ENCODE peak calls at places on chromosome 7, in four cellular contexts. One of them, this sample, is unnamed.

GRCh38 chr7:96308253-96308949 is 13.5 kb downstream of the SLC25A13 start:
- DNase-seq in GM23338: peak
- DNase-seq in brain microvascular endothelial cell: no peak
- DNase-seq in IMR-90: no peak
- DNase-seq in this sample: no peak

GRCh38 chr7:156560696-156561210 is 79.8 kb upstream of the RNF32 start:
- DNase-seq in GM23338: no peak
- DNase-seq in brain microvascular endothelial cell: no peak
- DNase-seq in IMR-90: no peak
- DNase-seq in this sample: no peak

GRCh38 chr7:148637094-148637493 is 46.5 kb downstream of the C7orf33 start:
- DNase-seq in GM23338: no peak
- DNase-seq in brain microvascular endothelial cell: no peak
- DNase-seq in IMR-90: no peak
- DNase-seq in this sample: no peak

GRCh38 chr7:132234751-132235150 is 341.5 kb downstream of the PLXNA4 start:
- DNase-seq in GM23338: no peak
- DNase-seq in brain microvascular endothelial cell: no peak
- DNase-seq in IMR-90: no peak
- DNase-seq in this sample: no peak

GRCh38 chr7:325051-325798 is 35.3 kb downstream of the FOXL3 start:
- DNase-seq in GM23338: no peak
- DNase-seq in brain microvascular endothelial cell: no peak
- DNase-seq in IMR-90: no peak
- DNase-seq in this sample: no peak

GRCh38 chr7:106306256-106306655 is 21.5 kb upstream of the NAMPT start:
- DNase-seq in GM23338: no peak
- DNase-seq in brain microvascular endothelial cell: no peak
- DNase-seq in IMR-90: no peak
- DNase-seq in this sample: no peak

GRCh38 chr7:107582906-107583305 is 2.9 kb downstream of the BCAP29 start:
- DNase-seq in GM23338: no peak
- DNase-seq in brain microvascular endothelial cell: no peak
- DNase-seq in IMR-90: no peak
- DNase-seq in this sample: no peak

GRCh38 chr7:28020302-28020940 is 160.2 kb downstream of the JAZF1 start:
- DNase-seq in GM23338: peak
- DNase-seq in brain microvascular endothelial cell: peak
- DNase-seq in IMR-90: peak
- DNase-seq in this sample: peak

GRCh38 chr7:93016085-93016471 is 101.7 kb downstream of the SAMD9 start:
- DNase-seq in GM23338: no peak
- DNase-seq in brain microvascular endothelial cell: no peak
- DNase-seq in IMR-90: peak
- DNase-seq in this sample: no peak

GRCh38 chr7:137475966-137476365 is 132.4 kb upstream of the PTN start:
- DNase-seq in GM23338: no peak
- DNase-seq in brain microvascular endothelial cell: no peak
- DNase-seq in IMR-90: no peak
- DNase-seq in this sample: peak

GRCh38 chr7:43689115-43689514 is 40.2 kb downstream of the COA1 start:
- DNase-seq in GM23338: no peak
- DNase-seq in brain microvascular endothelial cell: no peak
- DNase-seq in IMR-90: no peak
- DNase-seq in this sample: no peak

GRCh38 chr7:107842213-107842612 is 39.2 kb upstream of the SLC26A3 start:
- DNase-seq in GM23338: no peak
- DNase-seq in brain microvascular endothelial cell: no peak
- DNase-seq in IMR-90: no peak
- DNase-seq in this sample: no peak

GRCh38 chr7:123367508-123368122 is 166.8 kb downstream of the IQUB start:
- DNase-seq in GM23338: peak
- DNase-seq in brain microvascular endothelial cell: peak
- DNase-seq in IMR-90: no peak
- DNase-seq in this sample: peak

GRCh38 chr7:123041085-123041484 is 45.6 kb upstream of the TAS2R16 start:
- DNase-seq in GM23338: no peak
- DNase-seq in brain microvascular endothelial cell: peak
- DNase-seq in IMR-90: no peak
- DNase-seq in this sample: no peak

GRCh38 chr7:118580743-118581382 is 356.4 kb downstream of the ANKRD7 start:
- DNase-seq in GM23338: no peak
- DNase-seq in brain microvascular endothelial cell: no peak
- DNase-seq in IMR-90: no peak
- DNase-seq in this sample: no peak

GRCh38 chr7:31027161-31027965 is 24.7 kb upstream of the ADCYAP1R1 start:
- DNase-seq in GM23338: peak
- DNase-seq in brain microvascular endothelial cell: no peak
- DNase-seq in IMR-90: no peak
- DNase-seq in this sample: no peak

GRCh38 chr7:138625084-138625848 is 75.9 kb downstream of the SVOPL start:
- DNase-seq in GM23338: peak
- DNase-seq in brain microvascular endothelial cell: no peak
- DNase-seq in IMR-90: no peak
- DNase-seq in this sample: no peak

GRCh38 chr7:104848386-104848990 is 165.5 kb upstream of the KMT2E start:
- DNase-seq in GM23338: peak
- DNase-seq in brain microvascular endothelial cell: peak
- DNase-seq in IMR-90: peak
- DNase-seq in this sample: peak

GRCh38 chr7:141263508-141263907 is 189.6 kb downstream of the TMEM178B start:
- DNase-seq in GM23338: no peak
- DNase-seq in brain microvascular endothelial cell: no peak
- DNase-seq in IMR-90: no peak
- DNase-seq in this sample: no peak

GRCh38 chr7:90955641-90956207 is 308.5 kb upstream of the FZD1 start:
- DNase-seq in GM23338: peak
- DNase-seq in brain microvascular endothelial cell: no peak
- DNase-seq in IMR-90: no peak
- DNase-seq in this sample: no peak

GRCh38 chr7:25216837-25217236 is 11.4 kb downstream of the NPVF start:
- DNase-seq in GM23338: peak
- DNase-seq in brain microvascular endothelial cell: no peak
- DNase-seq in IMR-90: peak
- DNase-seq in this sample: peak
- TF ChIP-seq CTCF in GM23338: peak
- TF ChIP-seq CTCF in brain microvascular endothelial cell: peak
- TF ChIP-seq CTCF in IMR-90: peak
- TF ChIP-seq CTCF in this sample: peak

GRCh38 chr7:37557810-37558209 is 109.1 kb upstream of the ELMO1 start:
- DNase-seq in GM23338: no peak
- DNase-seq in brain microvascular endothelial cell: no peak
- DNase-seq in IMR-90: no peak
- DNase-seq in this sample: no peak

DNA sequence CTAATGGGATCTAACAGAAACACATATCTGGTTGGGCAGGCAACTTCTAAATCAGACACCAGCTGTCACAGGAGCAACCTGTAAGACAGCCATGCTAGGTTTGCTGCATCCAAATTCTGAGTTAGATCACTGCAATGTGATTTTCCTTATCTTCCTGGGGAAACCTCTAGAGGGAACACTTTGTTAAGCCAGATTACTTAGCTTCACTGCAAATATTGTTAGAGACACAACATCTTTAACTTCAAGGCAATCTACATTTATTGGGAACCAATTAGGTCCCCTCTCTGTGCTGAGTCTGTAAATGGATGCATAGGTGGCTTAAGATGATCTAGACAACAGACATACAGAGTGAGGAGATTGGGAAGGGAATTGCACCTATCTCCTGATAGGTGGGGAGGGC is 109.7 kb upstream of the ELMO1 start:
- DNase-seq in GM23338: peak
- DNase-seq in brain microvascular endothelial cell: no peak
- DNase-seq in IMR-90: no peak
- DNase-seq in this sample: no peak
- TF ChIP-seq CTCF in GM23338: peak
- TF ChIP-seq CTCF in brain microvascular endothelial cell: no peak
- TF ChIP-seq CTCF in IMR-90: no peak
- TF ChIP-seq CTCF in this sample: no peak

GRCh38 chr7:158494643-158495042 is 93.0 kb downstream of the PTPRN2 start:
- DNase-seq in GM23338: no peak
- DNase-seq in brain microvascular endothelial cell: no peak
- DNase-seq in IMR-90: no peak
- DNase-seq in this sample: no peak

GRCh38 chr7:158494162-158494586 is 93.4 kb downstream of the PTPRN2 start:
- DNase-seq in GM23338: no peak
- DNase-seq in brain microvascular endothelial cell: no peak
- DNase-seq in IMR-90: no peak
- DNase-seq in this sample: no peak

GRCh38 chr7:158497627-158498026 is 90.0 kb downstream of the PTPRN2 start:
- DNase-seq in GM23338: no peak
- DNase-seq in brain microvascular endothelial cell: no peak
- DNase-seq in IMR-90: no peak
- DNase-seq in this sample: no peak

GRCh38 chr7:158495256-158495655 is 92.4 kb downstream of the PTPRN2 start:
- DNase-seq in GM23338: peak
- DNase-seq in brain microvascular endothelial cell: no peak
- DNase-seq in IMR-90: no peak
- DNase-seq in this sample: no peak

GRCh38 chr7:158495780-158496179 is 91.8 kb downstream of the PTPRN2 start:
- DNase-seq in GM23338: peak
- DNase-seq in brain microvascular endothelial cell: no peak
- DNase-seq in IMR-90: no peak
- DNase-seq in this sample: peak
- TF ChIP-seq CTCF in GM23338: no peak
- TF ChIP-seq CTCF in brain microvascular endothelial cell: peak
- TF ChIP-seq CTCF in IMR-90: no peak
- TF ChIP-seq CTCF in this sample: no peak

DNA sequence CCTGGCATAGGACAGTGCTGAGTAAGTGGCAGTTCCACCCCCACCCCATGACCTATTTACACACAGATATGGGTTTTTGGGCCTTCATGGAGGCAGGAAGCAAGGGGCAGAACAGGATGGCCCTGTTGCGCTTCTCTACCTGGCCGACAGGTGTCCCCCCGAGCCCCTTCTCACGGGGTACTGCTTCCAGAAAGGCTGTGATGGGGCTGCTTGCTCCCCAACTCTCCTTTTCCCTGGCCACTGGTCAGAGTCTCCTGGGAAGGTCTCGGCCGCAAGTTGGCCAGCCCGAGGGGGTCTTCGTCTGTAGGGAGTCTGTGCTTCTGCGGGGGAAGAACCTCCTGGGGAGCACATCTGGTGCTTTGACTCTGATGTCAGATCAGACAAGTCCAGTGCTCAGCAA is 139.8 kb upstream of the TNS3 start:
- DNase-seq in GM23338: peak
- DNase-seq in brain microvascular endothelial cell: no peak
- DNase-seq in IMR-90: no peak
- DNase-seq in this sample: peak
- TF ChIP-seq CTCF in GM23338: peak
- TF ChIP-seq CTCF in brain microvascular endothelial cell: no peak
- TF ChIP-seq CTCF in IMR-90: no peak
- TF ChIP-seq CTCF in this sample: peak

This sample was measured in epithelial cell of esophagus.